ENCODE peak calls at places on chromosomes 7 and 10, in seven cellular contexts. One of them, this sample, is unnamed.

GRCh38 chr10:77049896-77050295 is 587.7 kb downstream of the KCNMA1 start:
- DNase-seq in MCF 10A: no peak
- DNase-seq in amygdala: no peak
- DNase-seq in fibroblast of lung: no peak
- DNase-seq in glutamatergic neuron: no peak
- DNase-seq in NCI-H2081: no peak
- DNase-seq in stimulated activated CD4-positive, alpha-beta T cell treated with anti-CD3 and anti-CD28 coated beads, Interleukin-2, amount 100 ng/mL, for 24 hours: no peak
- DNase-seq in this sample: no peak

GRCh38 chr10:73887038-73888015 is 13.0 kb upstream of the CAMK2G start:
- DNase-seq in stimulated activated CD4-positive, alpha-beta T cell treated with anti-CD3 and anti-CD28 coated beads, Interleukin-2, amount 100 ng/mL, for 24 hours: no peak
- DNase-seq in fibroblast of lung: peak; percentile 95
- DNase-seq in glutamatergic neuron: no peak
- DNase-seq in NCI-H2081: no peak
- DNase-seq in MCF 10A: peak; percentile 97
- DNase-seq in amygdala: no peak
- DNase-seq in this sample: peak; percentile 84

GRCh38 chr10:7826971-7827370 is 8.7 kb downstream of the TAF3 start:
- DNase-seq in stimulated activated CD4-positive, alpha-beta T cell treated with anti-CD3 and anti-CD28 coated beads, Interleukin-2, amount 100 ng/mL, for 24 hours: no peak
- DNase-seq in fibroblast of lung: peak; percentile 34
- DNase-seq in amygdala: no peak
- DNase-seq in NCI-H2081: no peak
- DNase-seq in glutamatergic neuron: peak; percentile 25
- DNase-seq in MCF 10A: peak; percentile 35
- DNase-seq in this sample: no peak

GRCh38 chr10:105952153-105952552 is 1212.4 kb downstream of the SORCS1 start:
- DNase-seq in stimulated activated CD4-positive, alpha-beta T cell treated with anti-CD3 and anti-CD28 coated beads, Interleukin-2, amount 100 ng/mL, for 24 hours: no peak
- DNase-seq in fibroblast of lung: peak; percentile 15
- DNase-seq in amygdala: no peak
- DNase-seq in NCI-H2081: no peak
- DNase-seq in MCF 10A: peak; percentile 50
- DNase-seq in glutamatergic neuron: no peak
- DNase-seq in this sample: no peak

GRCh38 chr10:61628199-61628874 is 34.4 kb upstream of the CABCOCO1 start:
- DNase-seq in glutamatergic neuron: no peak
- DNase-seq in MCF 10A: peak; percentile 58
- DNase-seq in amygdala: no peak
- DNase-seq in fibroblast of lung: peak; percentile 81
- DNase-seq in NCI-H2081: no peak
- DNase-seq in stimulated activated CD4-positive, alpha-beta T cell treated with anti-CD3 and anti-CD28 coated beads, Interleukin-2, amount 100 ng/mL, for 24 hours: no peak
- DNase-seq in this sample: no peak

GRCh38 chr7:19377611-19378339 is 232.6 kb upstream of the FERD3L start:
- DNase-seq in fibroblast of lung: peak; percentile 86
- DNase-seq in amygdala: no peak
- DNase-seq in MCF 10A: peak; percentile 20
- DNase-seq in glutamatergic neuron: no peak
- DNase-seq in stimulated activated CD4-positive, alpha-beta T cell treated with anti-CD3 and anti-CD28 coated beads, Interleukin-2, amount 100 ng/mL, for 24 hours: no peak
- DNase-seq in NCI-H2081: peak; percentile 85
- DNase-seq in this sample: peak; percentile 59

GRCh38 chr10:48377751-48378585 is 71.5 kb downstream of the MAPK8 start:
- DNase-seq in amygdala: no peak
- DNase-seq in glutamatergic neuron: no peak
- DNase-seq in MCF 10A: no peak
- DNase-seq in stimulated activated CD4-positive, alpha-beta T cell treated with anti-CD3 and anti-CD28 coated beads, Interleukin-2, amount 100 ng/mL, for 24 hours: no peak
- DNase-seq in fibroblast of lung: no peak
- DNase-seq in NCI-H2081: no peak
- DNase-seq in this sample: no peak

GRCh38 chr10:117186832-117187615 is 10.3 kb upstream of the KCNK18 start:
- DNase-seq in amygdala: no peak
- DNase-seq in glutamatergic neuron: no peak
- DNase-seq in NCI-H2081: no peak
- DNase-seq in stimulated activated CD4-positive, alpha-beta T cell treated with anti-CD3 and anti-CD28 coated beads, Interleukin-2, amount 100 ng/mL, for 24 hours: no peak
- DNase-seq in fibroblast of lung: no peak
- DNase-seq in MCF 10A: peak; percentile 79
- DNase-seq in this sample: peak; percentile 12

GRCh38 chr10:13502384-13502783 is 26.4 kb downstream of the BEND7 start:
- DNase-seq in amygdala: no peak
- DNase-seq in NCI-H2081: no peak
- DNase-seq in fibroblast of lung: no peak
- DNase-seq in glutamatergic neuron: no peak
- DNase-seq in MCF 10A: no peak
- DNase-seq in stimulated activated CD4-positive, alpha-beta T cell treated with anti-CD3 and anti-CD28 coated beads, Interleukin-2, amount 100 ng/mL, for 24 hours: no peak
- DNase-seq in this sample: no peak

GRCh38 chr10:112823604-112824003 is 126.4 kb upstream of the TCF7L2 start:
- DNase-seq in glutamatergic neuron: no peak
- DNase-seq in NCI-H2081: no peak
- DNase-seq in MCF 10A: no peak
- DNase-seq in stimulated activated CD4-positive, alpha-beta T cell treated with anti-CD3 and anti-CD28 coated beads, Interleukin-2, amount 100 ng/mL, for 24 hours: no peak
- DNase-seq in fibroblast of lung: no peak
- DNase-seq in amygdala: no peak
- DNase-seq in this sample: no peak

GRCh38 chr10:119006451-119007210 is 22.9 kb upstream of the NANOS1 start:
- DNase-seq in glutamatergic neuron: no peak
- DNase-seq in fibroblast of lung: peak; percentile 99
- DNase-seq in amygdala: no peak
- DNase-seq in NCI-H2081: no peak
- DNase-seq in stimulated activated CD4-positive, alpha-beta T cell treated with anti-CD3 and anti-CD28 coated beads, Interleukin-2, amount 100 ng/mL, for 24 hours: no peak
- DNase-seq in MCF 10A: peak; percentile 98
- DNase-seq in this sample: peak; percentile 43

GRCh38 chr7:4097001-4097609 is 585.0 kb upstream of the FOXK1 start:
- DNase-seq in NCI-H2081: no peak
- DNase-seq in fibroblast of lung: no peak
- DNase-seq in amygdala: no peak
- DNase-seq in stimulated activated CD4-positive, alpha-beta T cell treated with anti-CD3 and anti-CD28 coated beads, Interleukin-2, amount 100 ng/mL, for 24 hours: no peak
- DNase-seq in glutamatergic neuron: no peak
- DNase-seq in MCF 10A: no peak
- DNase-seq in this sample: no peak

GRCh38 chr10:5040781-5041470 is 37.3 kb upstream of the AKR1C2 start:
- DNase-seq in glutamatergic neuron: no peak
- DNase-seq in NCI-H2081: no peak
- DNase-seq in stimulated activated CD4-positive, alpha-beta T cell treated with anti-CD3 and anti-CD28 coated beads, Interleukin-2, amount 100 ng/mL, for 24 hours: no peak
- DNase-seq in amygdala: no peak
- DNase-seq in MCF 10A: no peak
- DNase-seq in fibroblast of lung: no peak
- DNase-seq in this sample: no peak

GRCh38 chr10:78231930-78232329 is 198.3 kb downstream of the RPS24 start:
- DNase-seq in MCF 10A: peak; percentile 42
- DNase-seq in NCI-H2081: no peak
- DNase-seq in stimulated activated CD4-positive, alpha-beta T cell treated with anti-CD3 and anti-CD28 coated beads, Interleukin-2, amount 100 ng/mL, for 24 hours: no peak
- DNase-seq in glutamatergic neuron: no peak
- DNase-seq in amygdala: no peak
- DNase-seq in fibroblast of lung: peak; percentile 38
- DNase-seq in this sample: no peak

GRCh38 chr10:44016589-44017482 is 368.1 kb downstream of the CXCL12 start:
- DNase-seq in NCI-H2081: no peak
- DNase-seq in MCF 10A: no peak
- DNase-seq in amygdala: no peak
- DNase-seq in stimulated activated CD4-positive, alpha-beta T cell treated with anti-CD3 and anti-CD28 coated beads, Interleukin-2, amount 100 ng/mL, for 24 hours: no peak
- DNase-seq in fibroblast of lung: no peak
- DNase-seq in glutamatergic neuron: no peak
- DNase-seq in this sample: no peak

GRCh38 chr7:153939177-153939576 is 113.0 kb upstream of the DPP6 start:
- DNase-seq in fibroblast of lung: no peak
- DNase-seq in NCI-H2081: peak; percentile 81
- DNase-seq in glutamatergic neuron: no peak
- DNase-seq in MCF 10A: no peak
- DNase-seq in amygdala: no peak
- DNase-seq in stimulated activated CD4-positive, alpha-beta T cell treated with anti-CD3 and anti-CD28 coated beads, Interleukin-2, amount 100 ng/mL, for 24 hours: no peak
- DNase-seq in this sample: no peak

GRCh38 chr10:34492081-34492480 is 323.0 kb downstream of the PARD3 start:
- DNase-seq in fibroblast of lung: no peak
- DNase-seq in MCF 10A: peak; percentile 14
- DNase-seq in glutamatergic neuron: no peak
- DNase-seq in NCI-H2081: peak; percentile 40
- DNase-seq in stimulated activated CD4-positive, alpha-beta T cell treated with anti-CD3 and anti-CD28 coated beads, Interleukin-2, amount 100 ng/mL, for 24 hours: no peak
- DNase-seq in amygdala: no peak
- DNase-seq in this sample: no peak

GRCh38 chr7:93757421-93757820 is 133.1 kb downstream of the TFPI2 start:
- DNase-seq in amygdala: no peak
- DNase-seq in stimulated activated CD4-positive, alpha-beta T cell treated with anti-CD3 and anti-CD28 coated beads, Interleukin-2, amount 100 ng/mL, for 24 hours: no peak
- DNase-seq in NCI-H2081: no peak
- DNase-seq in fibroblast of lung: no peak
- DNase-seq in MCF 10A: peak; percentile 19
- DNase-seq in glutamatergic neuron: no peak
- DNase-seq in this sample: no peak

GRCh38 chr10:18418579-18419210 is 232.7 kb downstream of the NSUN6 start:
- DNase-seq in fibroblast of lung: peak; percentile 20
- DNase-seq in NCI-H2081: no peak
- DNase-seq in amygdala: no peak
- DNase-seq in MCF 10A: no peak
- DNase-seq in glutamatergic neuron: no peak
- DNase-seq in stimulated activated CD4-positive, alpha-beta T cell treated with anti-CD3 and anti-CD28 coated beads, Interleukin-2, amount 100 ng/mL, for 24 hours: no peak
- DNase-seq in this sample: no peak

GRCh38 chr7:23055582-23056178 is 41.8 kb upstream of the HYCC1 start:
- DNase-seq in MCF 10A: peak; percentile 79
- DNase-seq in NCI-H2081: peak; percentile 54
- DNase-seq in fibroblast of lung: peak; percentile 83
- DNase-seq in glutamatergic neuron: peak; percentile 48
- DNase-seq in amygdala: no peak
- DNase-seq in stimulated activated CD4-positive, alpha-beta T cell treated with anti-CD3 and anti-CD28 coated beads, Interleukin-2, amount 100 ng/mL, for 24 hours: peak; percentile 40
- DNase-seq in this sample: peak; percentile 33